ENCODE peak calls at places on chromosomes 1 and 21, in four cellular contexts. L is activated CD4-positive, alpha-beta T cell treated with anti-CD3 and anti-CD28 coated beads, Interleukin-2, amount 50 U/mL, for 4 hours; M is caudate nucleus; A is stimulated activated CD4-positive, alpha-beta T cell treated with anti-CD3 and anti-CD28 coated beads, Interleukin-4, amount 100 ng/mL, for 4 hours. Q is an unnamed sample.

GRCh38 chr21:44666401-44667320 is at the start of gene KRTAP12-2:
- DNase-seq in L (no peak), M (no peak), A (no peak), Q (no peak)

GRCh38 chr1:906532-907420 is 16.9 kb upstream of the SAMD11 start:
- DNase-seq in L (no peak), M (no peak), A (no peak), Q (peak; percentile 15)

GRCh38 chr1:189628857-189629256 is 848.8 kb downstream of the BRINP3 start:
- DNase-seq in L (no peak), M (no peak), A (no peak), Q (no peak)

GRCh38 chr1:244836135-244836521 is 670 bp downstream of the COX20 start:
- DNase-seq in L (no peak), M (no peak), A (no peak), Q (no peak)

GRCh38 chr1:160779662-160780397 is 16.1 kb upstream of the LY9 start:
- DNase-seq in L (no peak), M (no peak), A (peak; percentile 42), Q (no peak)

GRCh38 chr1:186722711-186723309 is 42.6 kb upstream of the PTGS2 start:
- DNase-seq in L (no peak), M (no peak), A (no peak), Q (no peak)

GRCh38 chr1:29380532-29380931 is 144.2 kb downstream of the PTPRU start:
- DNase-seq in L (no peak), M (no peak), A (no peak), Q (no peak)

GRCh38 chr1:204479387-204480136 is 15.0 kb downstream of the PIK3C2B start:
- DNase-seq in L (no peak), M (no peak), A (no peak), Q (no peak)

GRCh38 chr1:93771843-93772242 is 90.2 kb upstream of the BCAR3 start:
- DNase-seq in L (no peak), M (no peak), A (no peak), Q (no peak)

GRCh38 chr1:164611754-164612642 is 53.0 kb downstream of the PBX1 start:
- DNase-seq in L (no peak), M (no peak), A (no peak), Q (no peak)

GRCh38 chr1:167575649-167576048 is 22.1 kb upstream of the CREG1 start:
- DNase-seq in L (no peak), M (no peak), A (no peak), Q (no peak)

GRCh38 chr1:22587247-22587646 is 24.0 kb downstream of the EPHA8 start:
- DNase-seq in L (no peak), M (no peak), A (no peak), Q (peak; percentile 20)

GRCh38 chr1:156664046-156664948 is 12.9 kb downstream of the NES start:
- DNase-seq in L (no peak), M (no peak), A (no peak), Q (no peak)

GRCh38 chr1:6547301-6547700 is 7.0 kb downstream of the NOL9 start:
- DNase-seq in L (no peak), M (no peak), A (no peak), Q (no peak)

Q was measured in psoas muscle.